ENCODE peak calls at places on chromosomes 12 and 14, in nine cellular contexts. Q is mucosa of descending colon; V is choroid plexus epithelial cell; M is prostate gland; J is HL-60; G is IMR-90; Y is bronchial epithelial cell; D is CD8-positive, alpha-beta T cell; P is tibial nerve. E is an unnamed sample.

GRCh38 chr12:89225401-89225800 is 126.9 kb downstream of the DUSP6 start:
- DNase-seq in Q (no peak), V (peak), M (no peak), J (no peak), G (peak), Y (peak), D (peak), P (no peak), E (peak)

GRCh38 chr12:131132118-131132892 is 178.6 kb downstream of the ADGRD1 start:
- DNase-seq in Q (peak), V (peak), M (peak), J (peak), G (peak), Y (no peak), D (peak), P (peak), E (peak)

GRCh38 chr12:83077037-83077436 is 390.3 kb downstream of the TMTC2 start:
- DNase-seq in Q (no peak), V (no peak), M (no peak), J (no peak), G (no peak), Y (no peak), D (no peak), P (no peak), E (no peak)

GRCh38 chr14:56207626-56208297 is 89.6 kb downstream of the PELI2 start:
- DNase-seq in Q (no peak), V (no peak), M (no peak), J (no peak), G (peak), Y (peak), D (no peak), P (no peak), E (no peak)

GRCh38 chr12:45435945-45436710 is 220.2 kb downstream of the ANO6 start:
- DNase-seq in Q (no peak), V (no peak), M (no peak), J (peak), G (no peak), Y (no peak), D (no peak), P (no peak), E (no peak)

GRCh38 chr14:22285991-22286390 is 303.0 kb downstream of the DAD1 start:
- DNase-seq in Q (no peak), V (no peak), M (no peak), J (no peak), G (no peak), Y (no peak), D (no peak), P (no peak), E (no peak)

GRCh38 chr14:65470404-65470880 is 57.9 kb downstream of the FUT8 start:
- DNase-seq in Q (no peak), V (no peak), M (no peak), J (no peak), G (no peak), Y (no peak), D (no peak), P (no peak), E (no peak)

GRCh38 chr14:43532825-43533416 is 974.2 kb downstream of the FSCB start:
- DNase-seq in Q (no peak), V (no peak), M (no peak), J (no peak), G (no peak), Y (no peak), D (no peak), P (no peak), E (no peak)

GRCh38 chr12:65823481-65824313 is 586 bp upstream of the HMGA2 start:
- DNase-seq in Q (peak), V (peak), M (peak), J (no peak), G (peak), Y (peak), D (no peak), P (no peak), E (peak)

GRCh38 chr12:131242741-131243496 is 289.2 kb downstream of the ADGRD1 start:
- DNase-seq in Q (no peak), V (no peak), M (no peak), J (peak), G (no peak), Y (no peak), D (no peak), P (no peak), E (no peak)

GRCh38 chr14:93301821-93302447 is 30.9 kb downstream of the BTBD7 start:
- DNase-seq in Q (no peak), V (peak), M (no peak), J (no peak), G (no peak), Y (no peak), D (no peak), P (no peak), E (no peak)

GRCh38 chr12:50999139-50999538 is 27.0 kb downstream of the SLC11A2 start:
- DNase-seq in Q (no peak), V (no peak), M (no peak), J (no peak), G (no peak), Y (no peak), D (no peak), P (no peak), E (no peak)

GRCh38 chr12:53205747-53206146 is 1.3 kb downstream of the ITGB7 start:
- DNase-seq in Q (peak), V (peak), M (no peak), J (peak), G (peak), Y (peak), D (no peak), P (no peak), E (peak)

GRCh38 chr12:126481688-126482087 is 1416.5 kb downstream of the AACS start:
- DNase-seq in Q (no peak), V (no peak), M (no peak), J (no peak), G (no peak), Y (no peak), D (no peak), P (no peak), E (no peak)

GRCh38 chr12:108825205-108825950 is 32.0 kb downstream of the SSH1 start:
- DNase-seq in Q (no peak), V (peak), M (no peak), J (peak), G (peak), Y (no peak), D (no peak), P (no peak), E (peak)

GRCh38 chr12:66164349-66164821 is 5.4 kb downstream of the TMBIM4 start:
- DNase-seq in Q (no peak), V (peak), M (no peak), J (no peak), G (peak), Y (no peak), D (no peak), P (no peak), E (peak)

GRCh38 chr14:56810850-56811595 is 744 bp upstream of the OTX2 start:
- DNase-seq in Q (no peak), V (no peak), M (no peak), J (no peak), G (no peak), Y (no peak), D (no peak), P (no peak), E (no peak)

GRCh38 chr14:102584871-102585869 is 7.3 kb upstream of the RCOR1 start:
- DNase-seq in Q (peak), V (no peak), M (no peak), J (no peak), G (no peak), Y (peak), D (no peak), P (no peak), E (peak)

GRCh38 chr14:57085801-57086200 is 182.9 kb downstream of the EXOC5 start:
- DNase-seq in Q (no peak), V (no peak), M (no peak), J (no peak), G (no peak), Y (no peak), D (no peak), P (no peak), E (no peak)

GRCh38 chr12:76714415-76714814 is 49.5 kb upstream of the ZDHHC17 start:
- DNase-seq in Q (no peak), V (no peak), M (no peak), J (no peak), G (no peak), Y (no peak), D (no peak), P (no peak), E (no peak)

DNA sequence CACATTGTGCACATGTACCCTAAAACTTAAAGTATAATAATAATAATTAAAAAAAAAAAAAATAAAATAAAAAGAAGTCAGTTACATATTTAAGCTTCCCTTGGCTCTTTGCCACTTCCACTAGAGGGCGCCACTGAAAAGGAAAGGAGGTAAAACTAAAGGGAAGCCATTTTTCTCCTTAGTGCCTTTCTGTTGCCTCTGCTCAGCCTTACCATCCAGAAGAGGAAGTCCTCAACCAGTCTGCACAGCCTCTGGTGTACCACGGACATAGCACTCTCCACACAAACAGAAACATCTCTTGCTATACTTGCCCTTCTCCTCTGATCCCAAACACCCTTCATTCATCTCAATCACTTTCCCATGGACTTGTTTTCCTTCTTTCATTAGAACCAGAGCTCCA is 169.0 kb upstream of the EEA1 start:
- DNase-seq in Q (no peak), V (peak), M (no peak), J (peak), G (peak), Y (peak), D (peak), P (peak), E (peak)
- TF ChIP-seq CTCF in Q (peak), V (peak), M (no peak), J (peak), G (peak), Y (peak), D (peak), P (peak), E (peak)

DNA sequence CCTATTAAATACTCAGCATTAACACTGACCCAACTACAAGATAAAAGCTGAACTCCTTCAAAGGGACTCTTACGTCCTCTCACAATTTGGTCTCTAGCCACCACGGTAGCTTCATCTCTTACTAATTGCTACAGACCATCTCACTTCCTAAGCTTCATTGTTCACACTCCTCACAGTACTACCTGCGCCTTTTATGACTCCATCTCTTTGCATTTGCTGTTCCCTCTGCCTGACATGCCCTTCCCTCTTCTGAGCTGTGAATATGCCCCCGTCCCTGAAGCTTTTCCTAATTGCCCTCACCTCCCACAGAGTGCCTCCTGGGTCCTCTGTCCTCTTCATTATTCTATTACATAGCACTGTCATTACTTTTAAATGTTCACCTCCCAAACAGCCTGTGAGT is 2.5 kb downstream of the EEA1 start:
- DNase-seq in Q (no peak), V (no peak), M (no peak), J (no peak), G (no peak), Y (no peak), D (no peak), P (no peak), E (no peak)
- H3K4me3 ChIP-seq in Q (no peak), V (peak), M (no peak), J (no peak), G (no peak), Y (no peak), D (no peak), P (no peak), E (peak)

GRCh38 chr14:67280506-67280905 is 39.3 kb downstream of the PALS1 start:
- DNase-seq in Q (no peak), V (no peak), M (no peak), J (no peak), G (no peak), Y (no peak), D (no peak), P (no peak), E (no peak)

GRCh38 chr14:67285876-67286452 is 44.7 kb downstream of the PALS1 start:
- DNase-seq in Q (no peak), V (peak), M (no peak), J (no peak), G (peak), Y (peak), D (no peak), P (no peak), E (peak)
- TF ChIP-seq CTCF in Q (no peak), V (peak), M (peak), J (no peak), G (peak), Y (peak), D (peak), P (peak), E (peak)

GRCh38 chr12:91858186-91858585 is 287.5 kb downstream of the BTG1 start:
- DNase-seq in Q (no peak), V (no peak), M (no peak), J (no peak), G (no peak), Y (no peak), D (no peak), P (no peak), E (no peak)
- H3K4me3 ChIP-seq in Q (no peak), V (no peak), M (no peak), J (no peak), G (no peak), Y (no peak), D (no peak), P (no peak), E (no peak)

GRCh38 chr14:77053046-77053841 is 24.7 kb upstream of the IRF2BPL start:
- DNase-seq in Q (peak), V (peak), M (peak), J (no peak), G (peak), Y (no peak), D (peak), P (no peak), E (peak)
- TF ChIP-seq CTCF in Q (peak), V (peak), M (peak), J (peak), G (peak), Y (peak), D (peak), P (peak), E (peak)

GRCh38 chr12:14239350-14239934 is 126.0 kb upstream of the ATF7IP start:
- DNase-seq in Q (no peak), V (peak), M (no peak), J (peak), G (no peak), Y (no peak), D (no peak), P (no peak), E (peak)

GRCh38 chr12:14243941-14244340 is 121.5 kb upstream of the ATF7IP start:
- DNase-seq in Q (no peak), V (no peak), M (no peak), J (no peak), G (no peak), Y (no peak), D (no peak), P (no peak), E (no peak)

GRCh38 chr12:14238224-14238792 is 127.2 kb upstream of the ATF7IP start:
- DNase-seq in Q (no peak), V (peak), M (no peak), J (no peak), G (peak), Y (peak), D (no peak), P (no peak), E (peak)

GRCh38 chr12:14240873-14241220 is 124.6 kb upstream of the ATF7IP start:
- DNase-seq in Q (no peak), V (no peak), M (no peak), J (no peak), G (no peak), Y (no peak), D (no peak), P (no peak), E (no peak)

GRCh38 chr12:14239935-14240872 is 125.3 kb upstream of the ATF7IP start:
- DNase-seq in Q (peak), V (no peak), M (peak), J (no peak), G (no peak), Y (peak), D (no peak), P (no peak), E (no peak)
- H3K4me3 ChIP-seq in Q (no peak), V (no peak), M (no peak), J (peak), G (no peak), Y (no peak), D (peak), P (peak), E (no peak)